ENCODE peak calls at places on chromosome 1, in nine cellular contexts. One of them, this sample, is unnamed.

GRCh38 chr1:19744335-19744743 is 55.4 kb downstream of the TMCO4 start:
- DNase-seq in activated CD8-positive, alpha-beta T cell treated with anti-CD3 and anti-CD28 coated beads for 36 hours: no peak
- DNase-seq in H4: no peak
- DNase-seq in left cardiac atrium: no peak
- DNase-seq in hepatic stellate cell: no peak
- DNase-seq in HCT116: no peak
- DNase-seq in kidney glomerular epithelial cell: no peak
- DNase-seq in testis: no peak
- DNase-seq in hypothalamus: no peak
- DNase-seq in this sample: no peak

GRCh38 chr1:91846007-91846620 is 39.8 kb downstream of the TGFBR3 start:
- DNase-seq in activated CD8-positive, alpha-beta T cell treated with anti-CD3 and anti-CD28 coated beads for 36 hours: no peak
- DNase-seq in H4: peak; percentile 52
- DNase-seq in left cardiac atrium: peak; percentile 53
- DNase-seq in hepatic stellate cell: peak; percentile 22
- DNase-seq in HCT116: no peak
- DNase-seq in kidney glomerular epithelial cell: no peak
- DNase-seq in testis: peak; percentile 42
- DNase-seq in hypothalamus: no peak
- DNase-seq in this sample: peak; percentile 64

GRCh38 chr1:233005703-233006102 is 55.3 kb downstream of the NTPCR start:
- DNase-seq in activated CD8-positive, alpha-beta T cell treated with anti-CD3 and anti-CD28 coated beads for 36 hours: no peak
- DNase-seq in H4: no peak
- DNase-seq in left cardiac atrium: no peak
- DNase-seq in hepatic stellate cell: no peak
- DNase-seq in HCT116: no peak
- DNase-seq in kidney glomerular epithelial cell: peak; percentile 39
- DNase-seq in testis: no peak
- DNase-seq in hypothalamus: no peak
- DNase-seq in this sample: no peak

GRCh38 chr1:106798991-106799390 is 257.5 kb upstream of the PRMT6 start:
- DNase-seq in activated CD8-positive, alpha-beta T cell treated with anti-CD3 and anti-CD28 coated beads for 36 hours: no peak
- DNase-seq in H4: no peak
- DNase-seq in left cardiac atrium: no peak
- DNase-seq in hepatic stellate cell: no peak
- DNase-seq in HCT116: no peak
- DNase-seq in kidney glomerular epithelial cell: no peak
- DNase-seq in testis: no peak
- DNase-seq in hypothalamus: no peak
- DNase-seq in this sample: no peak

GRCh38 chr1:115440733-115441132 is 102.7 kb upstream of the NGF start:
- DNase-seq in activated CD8-positive, alpha-beta T cell treated with anti-CD3 and anti-CD28 coated beads for 36 hours: no peak
- DNase-seq in H4: no peak
- DNase-seq in left cardiac atrium: no peak
- DNase-seq in hepatic stellate cell: no peak
- DNase-seq in HCT116: no peak
- DNase-seq in kidney glomerular epithelial cell: no peak
- DNase-seq in testis: no peak
- DNase-seq in hypothalamus: no peak
- DNase-seq in this sample: no peak

GRCh38 chr1:6053206-6053546 is 7.5 kb downstream of the KCNAB2 start:
- DNase-seq in activated CD8-positive, alpha-beta T cell treated with anti-CD3 and anti-CD28 coated beads for 36 hours: no peak
- DNase-seq in H4: no peak
- DNase-seq in left cardiac atrium: no peak
- DNase-seq in hepatic stellate cell: no peak
- DNase-seq in HCT116: no peak
- DNase-seq in kidney glomerular epithelial cell: no peak
- DNase-seq in testis: no peak
- DNase-seq in hypothalamus: no peak
- DNase-seq in this sample: no peak

GRCh38 chr1:99007366-99007765 is 2.7 kb upstream of the PLPPR5 start:
- DNase-seq in activated CD8-positive, alpha-beta T cell treated with anti-CD3 and anti-CD28 coated beads for 36 hours: no peak
- DNase-seq in H4: no peak
- DNase-seq in left cardiac atrium: no peak
- DNase-seq in hepatic stellate cell: no peak
- DNase-seq in HCT116: no peak
- DNase-seq in kidney glomerular epithelial cell: no peak
- DNase-seq in testis: no peak
- DNase-seq in hypothalamus: no peak
- DNase-seq in this sample: no peak

GRCh38 chr1:8597455-8597854 is 220.0 kb downstream of the RERE start:
- DNase-seq in activated CD8-positive, alpha-beta T cell treated with anti-CD3 and anti-CD28 coated beads for 36 hours: no peak
- DNase-seq in H4: no peak
- DNase-seq in left cardiac atrium: no peak
- DNase-seq in hepatic stellate cell: peak; percentile 42
- DNase-seq in HCT116: no peak
- DNase-seq in kidney glomerular epithelial cell: no peak
- DNase-seq in testis: no peak
- DNase-seq in hypothalamus: no peak
- DNase-seq in this sample: no peak

GRCh38 chr1:18324246-18324645 is 156.5 kb upstream of the KLHDC7A start:
- DNase-seq in activated CD8-positive, alpha-beta T cell treated with anti-CD3 and anti-CD28 coated beads for 36 hours: no peak
- DNase-seq in H4: no peak
- DNase-seq in left cardiac atrium: no peak
- DNase-seq in hepatic stellate cell: no peak
- DNase-seq in HCT116: no peak
- DNase-seq in kidney glomerular epithelial cell: no peak
- DNase-seq in testis: peak; percentile 17
- DNase-seq in hypothalamus: no peak
- DNase-seq in this sample: no peak

GRCh38 chr1:77433934-77434333 is 152.1 kb downstream of the AK5 start:
- DNase-seq in activated CD8-positive, alpha-beta T cell treated with anti-CD3 and anti-CD28 coated beads for 36 hours: no peak
- DNase-seq in H4: no peak
- DNase-seq in left cardiac atrium: no peak
- DNase-seq in hepatic stellate cell: no peak
- DNase-seq in HCT116: no peak
- DNase-seq in kidney glomerular epithelial cell: no peak
- DNase-seq in testis: no peak
- DNase-seq in hypothalamus: no peak
- DNase-seq in this sample: no peak

GRCh38 chr1:27418326-27418761 is 25.9 kb downstream of the GPR3 start:
- DNase-seq in activated CD8-positive, alpha-beta T cell treated with anti-CD3 and anti-CD28 coated beads for 36 hours: peak; percentile 78
- DNase-seq in H4: peak; percentile 25
- DNase-seq in left cardiac atrium: peak; percentile 73
- DNase-seq in hepatic stellate cell: peak; percentile 89
- DNase-seq in HCT116: no peak
- DNase-seq in kidney glomerular epithelial cell: peak; percentile 86
- DNase-seq in testis: peak; percentile 70
- DNase-seq in hypothalamus: peak; percentile 70
- DNase-seq in this sample: peak; percentile 81

GRCh38 chr1:158613764-158614163 is 8.7 kb downstream of the OR10Z1 start:
- DNase-seq in activated CD8-positive, alpha-beta T cell treated with anti-CD3 and anti-CD28 coated beads for 36 hours: no peak
- DNase-seq in H4: no peak
- DNase-seq in left cardiac atrium: no peak
- DNase-seq in hepatic stellate cell: no peak
- DNase-seq in HCT116: no peak
- DNase-seq in kidney glomerular epithelial cell: no peak
- DNase-seq in testis: no peak
- DNase-seq in hypothalamus: no peak
- DNase-seq in this sample: no peak

GRCh38 chr1:146039844-146040194 is 18.3 kb upstream of the HJV start:
- DNase-seq in activated CD8-positive, alpha-beta T cell treated with anti-CD3 and anti-CD28 coated beads for 36 hours: no peak
- DNase-seq in H4: no peak
- DNase-seq in left cardiac atrium: no peak
- DNase-seq in hepatic stellate cell: no peak
- DNase-seq in HCT116: no peak
- DNase-seq in kidney glomerular epithelial cell: no peak
- DNase-seq in testis: no peak
- DNase-seq in hypothalamus: no peak
- DNase-seq in this sample: peak; percentile 43

GRCh38 chr1:72000809-72001208 is 281.5 kb downstream of the NEGR1 start:
- DNase-seq in activated CD8-positive, alpha-beta T cell treated with anti-CD3 and anti-CD28 coated beads for 36 hours: no peak
- DNase-seq in H4: no peak
- DNase-seq in left cardiac atrium: no peak
- DNase-seq in hepatic stellate cell: no peak
- DNase-seq in HCT116: no peak
- DNase-seq in kidney glomerular epithelial cell: no peak
- DNase-seq in testis: no peak
- DNase-seq in hypothalamus: no peak
- DNase-seq in this sample: no peak